ENCODE peak calls at places on chromosomes 11 and 22, in seven cellular contexts. C is HCT116, Y is SK-N-SH, E is HepG2, V is K562, B is GM12878, K is H1. U is an unnamed sample.

GRCh38 chr11:131302831-131303230 is 67.6 kb upstream of the NTM start:
- DNase-seq in V (no peak), C (no peak), B (no peak), K (no peak), E (no peak), Y (peak), U (no peak)

GRCh38 chr11:80722616-80723015 is 1281.8 kb upstream of the TENM4 start:
- DNase-seq in B (no peak), K (no peak), E (no peak), V (no peak), Y (no peak), C (no peak), U (no peak)

GRCh38 chr11:808427-809286 is 1.1 kb upstream of the RPLP2 start:
- DNase-seq in C (no peak), K (no peak), Y (peak), E (peak), V (peak), B (no peak), U (no peak)

GRCh38 chr11:59708537-59708936 is 5.1 kb downstream of the OR10V1 start:
- DNase-seq in B (no peak), E (no peak), K (no peak), Y (no peak), C (no peak), V (no peak), U (no peak)

GRCh38 chr22:20995329-20996030 is 6.4 kb downstream of the THAP7 start:
- DNase-seq in K (no peak), B (no peak), V (no peak), E (no peak), C (no peak), Y (no peak), U (no peak)

GRCh38 chr22:26669060-26669481 is 11.7 kb downstream of the MIAT start:
- DNase-seq in C (peak), V (no peak), K (no peak), Y (peak), B (no peak), E (peak), U (peak)

GRCh38 chr11:38814670-38815069 is 2216.6 kb upstream of the RAG2 start:
- DNase-seq in K (no peak), C (no peak), Y (no peak), B (no peak), E (no peak), V (no peak), U (no peak)

GRCh38 chr22:32634424-32634981 is 159.9 kb downstream of the FBXO7 start:
- DNase-seq in C (no peak), V (no peak), E (no peak), Y (no peak), K (no peak), B (no peak), U (no peak)

GRCh38 chr11:19201737-19202605 is at the start of gene CSRP3:
- DNase-seq in B (no peak), V (no peak), K (no peak), Y (no peak), E (no peak), C (no peak), U (no peak)

GRCh38 chr11:19199766-19200165 is 2.0 kb downstream of the CSRP3 start:
- DNase-seq in B (no peak), V (no peak), K (no peak), C (no peak), Y (no peak), E (no peak), U (no peak)

GRCh38 chr11:19196458-19196857 is 5.3 kb downstream of the CSRP3 start:
- DNase-seq in E (no peak), Y (no peak), V (no peak), B (no peak), K (no peak), C (no peak), U (no peak)

GRCh38 chr11:19199037-19199436 is 2.7 kb downstream of the CSRP3 start:
- DNase-seq in B (no peak), V (no peak), E (no peak), K (no peak), C (no peak), Y (no peak), U (no peak)

GRCh38 chr11:19200410-19201201 is 1.2 kb downstream of the CSRP3 start:
- DNase-seq in B (no peak), Y (no peak), K (no peak), C (no peak), E (no peak), V (no peak), U (no peak)
- TF ChIP-seq JUND in B (no peak), Y (no peak), K (no peak), C (no peak), E (no peak), V (no peak), U (no peak)

DNA sequence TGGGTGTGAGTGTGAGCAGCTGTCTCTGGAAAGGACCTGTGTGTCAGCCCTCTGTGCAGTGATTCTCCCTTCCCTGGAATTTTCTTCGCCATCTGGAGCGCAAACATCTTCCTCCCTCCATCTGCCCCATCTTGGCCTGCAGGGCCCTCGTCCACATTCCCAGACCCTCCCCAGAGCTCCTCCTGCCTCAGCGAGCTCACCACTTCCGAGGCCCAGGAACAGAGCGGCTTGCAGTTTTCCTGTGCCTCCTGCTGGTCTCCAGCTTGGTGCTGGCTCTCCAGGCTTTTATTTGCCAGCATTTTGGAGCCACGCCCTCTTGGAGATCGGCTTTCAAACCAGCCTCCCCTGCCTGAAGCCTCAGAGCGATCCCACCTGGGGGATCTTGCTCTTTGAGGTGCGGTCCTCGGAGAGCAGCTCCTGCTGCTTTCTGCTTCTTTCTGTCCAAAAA is at the start of gene GPHA2:
- DNase-seq in Y (no peak), E (peak), C (no peak), V (peak), B (no peak), K (peak), U (peak)
- TF ChIP-seq JUND in Y (no peak), E (no peak), C (no peak), V (no peak), B (no peak), K (no peak), U (no peak)

GRCh38 chr11:10927533-10927932 is 69.7 kb upstream of the ZBED5 start:
- DNase-seq in V (no peak), B (no peak), C (no peak), Y (no peak), E (no peak), K (no peak), U (no peak)
- TF ChIP-seq JUND in V (no peak), B (no peak), C (no peak), Y (no peak), E (no peak), K (no peak), U (no peak)

DNA sequence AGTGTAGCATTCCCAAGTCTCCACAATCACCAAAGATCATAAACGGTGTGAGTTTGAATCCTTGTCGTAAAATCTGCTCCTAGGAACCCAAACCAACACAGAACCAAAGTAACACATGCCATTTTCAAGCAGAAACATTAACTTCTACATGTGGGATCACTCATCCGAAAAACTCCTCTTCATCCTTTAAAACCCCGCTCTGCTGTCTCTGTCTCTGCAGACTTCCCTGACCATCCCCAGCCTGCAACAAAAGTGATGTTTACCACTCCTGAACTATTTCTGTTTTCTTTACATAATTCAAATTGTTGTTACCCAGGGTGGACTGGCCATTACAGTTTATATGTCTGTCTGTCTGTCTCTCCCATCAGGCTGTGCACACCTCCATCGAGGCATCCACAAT is 54.0 kb downstream of the SLC1A2 start:
- DNase-seq in Y (no peak), V (no peak), B (no peak), K (no peak), C (no peak), E (no peak), U (no peak)
- TF ChIP-seq JUND in Y (no peak), V (no peak), B (no peak), K (no peak), C (no peak), E (no peak), U (no peak)

GRCh38 chr11:33869511-33870422 is 22.1 kb downstream of the LMO2 start:
- DNase-seq in V (peak), C (no peak), B (no peak), K (no peak), E (no peak), Y (peak), U (peak)
- TF ChIP-seq JUND in V (no peak), C (no peak), B (no peak), K (no peak), E (no peak), Y (no peak), U (no peak)

DNA sequence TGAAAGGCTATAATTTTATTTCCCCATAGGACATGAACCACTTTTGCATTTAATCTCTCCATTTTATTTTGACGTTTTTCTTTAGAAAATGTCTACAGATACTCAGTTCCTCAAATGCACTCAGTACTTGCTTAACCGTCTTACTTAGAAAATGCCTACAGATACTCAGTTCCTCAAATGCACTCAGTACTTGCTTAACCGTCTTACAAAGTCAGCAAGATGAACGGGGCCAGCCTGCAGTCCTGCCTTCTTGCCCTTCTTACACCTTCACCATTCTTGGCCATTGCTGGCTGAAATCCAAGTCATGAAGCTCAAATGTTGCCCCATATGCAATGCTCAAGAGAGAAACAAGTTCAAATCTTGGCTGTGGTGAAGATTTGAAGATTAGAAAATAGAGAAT is 34.1 kb downstream of the CSNK2A3 start:
- DNase-seq in V (no peak), Y (no peak), E (no peak), B (peak), K (no peak), C (no peak), U (no peak)
- TF ChIP-seq JUND in V (no peak), Y (no peak), E (no peak), B (no peak), K (no peak), C (no peak), U (no peak)

U was measured in T47D.